ENCODE peak calls at places on chromosomes 16 and 17, in ten cellular contexts. A, I, U, Y, C, X, M, K, E and O are unnamed samples.
A peak's percentile ranks its signal among the peaks of the same experiment; 100 is the strongest.

GRCh38 chr16:971582-971905 is 760 bp upstream of the LMF1 start:
- DNase-seq in A (no peak), I (no peak), U (no peak), Y (no peak), C (no peak), X (no peak), M (no peak), K (no peak), E (no peak), O (no peak)

GRCh38 chr16:3089717-3090592 is 9.1 kb downstream of the ZSCAN10 start:
- DNase-seq in A (no peak), I (no peak), U (no peak), Y (no peak), C (peak; percentile 79), X (no peak), M (no peak), K (no peak), E (no peak), O (no peak)

GRCh38 chr16:49932943-49933342 is 77.0 kb upstream of the ZNF423 start:
- DNase-seq in A (no peak), I (no peak), U (peak; percentile 22), Y (no peak), C (no peak), X (peak; percentile 33), M (no peak), K (no peak), E (no peak), O (no peak)

GRCh38 chr17:67438669-67439068 is 61.6 kb downstream of the PITPNC1 start:
- DNase-seq in A (no peak), I (no peak), U (no peak), Y (no peak), C (no peak), X (no peak), M (no peak), K (no peak), E (no peak), O (no peak)

GRCh38 chr17:9291912-9292562 is 270.7 kb downstream of the NTN1 start:
- DNase-seq in A (peak; percentile 24), I (peak; percentile 38), U (peak; percentile 52), Y (no peak), C (no peak), X (no peak), M (no peak), K (peak; percentile 35), E (peak; percentile 29), O (peak; percentile 27)

GRCh38 chr17:11430766-11431165 is 167.5 kb upstream of the DNAH9 start:
- DNase-seq in A (no peak), I (no peak), U (no peak), Y (no peak), C (no peak), X (no peak), M (no peak), K (no peak), E (no peak), O (no peak)

GRCh38 chr16:78836802-78837489 is 737.5 kb downstream of the WWOX start:
- DNase-seq in A (no peak), I (no peak), U (no peak), Y (no peak), C (no peak), X (no peak), M (no peak), K (no peak), E (peak; percentile 46), O (no peak)

GRCh38 chr16:11149011-11149616 is 106.9 kb downstream of the SOCS1 start:
- DNase-seq in A (no peak), I (no peak), U (peak; percentile 38), Y (no peak), C (no peak), X (no peak), M (no peak), K (no peak), E (no peak), O (no peak)

GRCh38 chr17:2157081-2157480 is 102.2 kb downstream of the HIC1 start:
- DNase-seq in A (peak; percentile 67), I (no peak), U (peak; percentile 82), Y (no peak), C (no peak), X (peak; percentile 65), M (no peak), K (no peak), E (no peak), O (no peak)

GRCh38 chr17:9934354-9934753 is 29.3 kb upstream of the RCVRN start:
- DNase-seq in A (no peak), I (no peak), U (no peak), Y (no peak), C (no peak), X (no peak), M (no peak), K (no peak), E (no peak), O (no peak)

GRCh38 chr16:782766-783403 is 5.3 kb downstream of the RPUSD1 start:
- DNase-seq in A (no peak), I (peak; percentile 45), U (no peak), Y (peak; percentile 92), C (no peak), X (no peak), M (no peak), K (no peak), E (no peak), O (no peak)

GRCh38 chr17:51351890-51352289 is 91.5 kb downstream of the UTP18 start:
- DNase-seq in A (no peak), I (no peak), U (no peak), Y (no peak), C (no peak), X (peak; percentile 67), M (no peak), K (no peak), E (no peak), O (no peak)

GRCh38 chr16:49492090-49492801 is 118.6 kb downstream of the C16orf78 start:
- DNase-seq in A (no peak), I (peak; percentile 5), U (peak; percentile 1), Y (no peak), C (peak; percentile 87), X (peak; percentile 21), M (no peak), K (peak; percentile 53), E (no peak), O (peak; percentile 40)

GRCh38 chr16:28974007-28974436 is 556 bp upstream of the SPNS1 start:
- DNase-seq in A (peak; percentile 10), I (peak; percentile 74), U (peak; percentile 74), Y (peak; percentile 29), C (no peak), X (peak; percentile 80), M (no peak), K (no peak), E (peak; percentile 34), O (peak; percentile 70)

GRCh38 chr16:59067207-59067606 is 333.1 kb upstream of the GOT2 start:
- DNase-seq in A (peak; percentile 99), I (no peak), U (no peak), Y (no peak), C (no peak), X (no peak), M (no peak), K (no peak), E (no peak), O (no peak)